ENCODE peak calls at places on chromosomes 4 and X, in four cellular contexts. One of them, this sample, is unnamed.
A peak's percentile ranks its signal among the peaks of the same experiment; 100 is the strongest.

GRCh38 chr4:122218762-122219161 is 66.6 kb downstream of the BLTP1 start:
- DNase-seq in K562: no peak
- DNase-seq in GM12878: no peak
- DNase-seq in HepG2: peak; percentile 8
- DNase-seq in this sample: no peak

GRCh38 chr4:7654550-7655266 is 220.0 kb upstream of the PSAPL1 start:
- DNase-seq in K562: no peak
- DNase-seq in GM12878: no peak
- DNase-seq in HepG2: no peak
- DNase-seq in this sample: no peak

GRCh38 chr4:56049428-56050212 is 100.9 kb downstream of the CEP135 start:
- DNase-seq in K562: peak; percentile 13
- DNase-seq in GM12878: no peak
- DNase-seq in HepG2: no peak
- DNase-seq in this sample: peak; percentile 17

GRCh38 chr4:165131247-165131832 is 18.7 kb upstream of the TMEM192 start:
- DNase-seq in K562: peak; percentile 60
- DNase-seq in GM12878: peak; percentile 41
- DNase-seq in HepG2: peak; percentile 57
- DNase-seq in this sample: peak; percentile 39

GRCh38 chrX:130179579-130180215 is 7.9 kb downstream of the RAB33A start:
- DNase-seq in K562: peak; percentile 64
- DNase-seq in GM12878: no peak
- DNase-seq in HepG2: no peak
- DNase-seq in this sample: no peak

GRCh38 chrX:57900961-57901360 is 9.3 kb downstream of the ZXDA start:
- DNase-seq in K562: no peak
- DNase-seq in GM12878: no peak
- DNase-seq in HepG2: no peak
- DNase-seq in this sample: no peak

GRCh38 chr4:55312491-55313101 is 33.4 kb upstream of the SRD5A3 start:
- DNase-seq in K562: no peak
- DNase-seq in GM12878: no peak
- DNase-seq in HepG2: peak; percentile 33
- DNase-seq in this sample: no peak

GRCh38 chrX:93874554-93874953 is 200.5 kb downstream of the FAM133A start:
- DNase-seq in K562: peak; percentile 5
- DNase-seq in GM12878: no peak
- DNase-seq in HepG2: peak; percentile 1
- DNase-seq in this sample: peak; percentile 11

GRCh38 chr4:174198396-174199179 is 84.9 kb downstream of the FBXO8 start:
- DNase-seq in K562: peak; percentile 16
- DNase-seq in GM12878: no peak
- DNase-seq in HepG2: no peak
- DNase-seq in this sample: peak; percentile 13

GRCh38 chrX:137574102-137574783 is 8.3 kb downstream of the ZIC3 start:
- DNase-seq in K562: no peak
- DNase-seq in GM12878: no peak
- DNase-seq in HepG2: no peak
- DNase-seq in this sample: no peak

GRCh38 chr4:127505203-127505602 is 127.6 kb upstream of the INTU start:
- DNase-seq in K562: no peak
- DNase-seq in GM12878: no peak
- DNase-seq in HepG2: no peak
- DNase-seq in this sample: no peak

GRCh38 chr4:166279261-166279660 is 406.2 kb downstream of the TLL1 start:
- DNase-seq in K562: no peak
- DNase-seq in GM12878: no peak
- DNase-seq in HepG2: no peak
- DNase-seq in this sample: no peak

GRCh38 chr4:5923306-5923830 is 30.5 kb upstream of the CRMP1 start:
- DNase-seq in K562: no peak
- DNase-seq in GM12878: no peak
- DNase-seq in HepG2: no peak
- DNase-seq in this sample: no peak

GRCh38 chr4:9943761-9944160 is 77.5 kb downstream of the SLC2A9 start:
- DNase-seq in K562: no peak
- DNase-seq in GM12878: no peak
- DNase-seq in HepG2: no peak
- DNase-seq in this sample: no peak

GRCh38 chr4:156962551-156962974 is 9.0 kb downstream of the PDGFC start:
- DNase-seq in K562: no peak
- DNase-seq in GM12878: no peak
- DNase-seq in HepG2: peak; percentile 66
- DNase-seq in this sample: no peak

GRCh38 chrX:95484781-95485180 is 1199.9 kb upstream of the DIAPH2 start:
- DNase-seq in K562: no peak
- DNase-seq in GM12878: no peak
- DNase-seq in HepG2: no peak
- DNase-seq in this sample: no peak

GRCh38 chr4:6332042-6332668 is 62.5 kb downstream of the WFS1 start:
- DNase-seq in K562: peak; percentile 70
- DNase-seq in GM12878: no peak
- DNase-seq in HepG2: no peak
- DNase-seq in this sample: no peak

GRCh38 chr4:138983690-138984089 is 31.9 kb upstream of the NOCT start:
- DNase-seq in K562: no peak
- DNase-seq in GM12878: no peak
- DNase-seq in HepG2: no peak
- DNase-seq in this sample: no peak

GRCh38 chr4:95190751-95191436 is 357.9 kb downstream of the UNC5C start:
- DNase-seq in K562: no peak
- DNase-seq in GM12878: no peak
- DNase-seq in HepG2: no peak
- DNase-seq in this sample: no peak

GRCh38 chr4:54001558-54002365 is 62.6 kb downstream of the CHIC2 start:
- DNase-seq in K562: no peak
- DNase-seq in GM12878: no peak
- DNase-seq in HepG2: no peak
- DNase-seq in this sample: no peak

GRCh38 chr4:3427706-3428446 is 13.9 kb upstream of the HGFAC start:
- DNase-seq in K562: no peak
- DNase-seq in GM12878: no peak
- DNase-seq in HepG2: no peak
- DNase-seq in this sample: no peak

GRCh38 chrX:71103110-71103983 is 3.2 kb downstream of the CXorf65 start:
- DNase-seq in K562: peak; percentile 85
- DNase-seq in GM12878: no peak
- DNase-seq in HepG2: no peak
- DNase-seq in this sample: no peak

DNA sequence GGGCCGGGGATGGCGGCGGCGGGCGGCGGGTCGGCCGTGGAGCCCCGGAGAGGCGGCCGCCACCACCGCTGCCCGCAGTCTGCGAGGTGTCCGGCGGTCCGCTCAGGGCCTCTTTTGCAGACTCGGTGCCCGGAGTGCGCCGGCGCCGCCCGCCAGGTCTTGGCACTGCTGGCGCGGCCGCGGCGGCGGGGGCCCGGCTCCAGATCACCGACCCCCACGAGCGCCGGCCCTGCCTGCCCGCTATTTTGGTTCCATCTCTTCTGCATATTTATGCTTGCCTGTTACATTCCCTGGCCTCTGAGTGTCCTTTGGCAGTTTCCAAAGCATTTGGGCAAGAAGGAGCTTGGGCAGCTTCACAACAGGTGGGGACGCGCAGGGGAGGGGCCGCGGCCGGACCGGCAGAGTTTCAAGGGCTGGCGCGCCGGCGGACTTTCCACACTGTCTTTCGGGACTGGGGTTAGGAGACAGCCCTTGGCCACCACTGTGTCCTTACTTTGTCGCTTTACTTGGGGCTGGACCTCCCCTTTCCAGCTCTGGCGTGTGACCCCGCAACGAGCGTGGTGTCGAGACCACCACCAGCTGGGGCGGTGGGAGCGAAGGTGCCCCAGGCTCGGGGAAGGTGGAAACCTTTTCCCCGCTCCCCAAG is 668 bp upstream of the TAPT1 start:
- DNase-seq in K562: peak; percentile 52
- DNase-seq in GM12878: no peak
- DNase-seq in HepG2: peak; percentile 35
- DNase-seq in this sample: no peak
- TF ChIP-seq CHD4 in K562: no peak
- TF ChIP-seq CHD4 in GM12878: no peak
- TF ChIP-seq CHD4 in HepG2: no peak
- TF ChIP-seq CHD4 in this sample: no peak

GRCh38 chrX:118497180-118497814 is 1.7 kb downstream of the DOCK11 start:
- DNase-seq in K562: no peak
- DNase-seq in GM12878: no peak
- DNase-seq in HepG2: peak; percentile 20
- DNase-seq in this sample: no peak
- H3K4me3 ChIP-seq in K562: peak overlapping the region; percentile 80
- H3K4me3 ChIP-seq in GM12878: peak overlapping the region; percentile 74
- H3K4me3 ChIP-seq in HepG2: no peak overlapping the region
- H3K4me3 ChIP-seq in this sample: peak overlapping the region; percentile 66

DNA sequence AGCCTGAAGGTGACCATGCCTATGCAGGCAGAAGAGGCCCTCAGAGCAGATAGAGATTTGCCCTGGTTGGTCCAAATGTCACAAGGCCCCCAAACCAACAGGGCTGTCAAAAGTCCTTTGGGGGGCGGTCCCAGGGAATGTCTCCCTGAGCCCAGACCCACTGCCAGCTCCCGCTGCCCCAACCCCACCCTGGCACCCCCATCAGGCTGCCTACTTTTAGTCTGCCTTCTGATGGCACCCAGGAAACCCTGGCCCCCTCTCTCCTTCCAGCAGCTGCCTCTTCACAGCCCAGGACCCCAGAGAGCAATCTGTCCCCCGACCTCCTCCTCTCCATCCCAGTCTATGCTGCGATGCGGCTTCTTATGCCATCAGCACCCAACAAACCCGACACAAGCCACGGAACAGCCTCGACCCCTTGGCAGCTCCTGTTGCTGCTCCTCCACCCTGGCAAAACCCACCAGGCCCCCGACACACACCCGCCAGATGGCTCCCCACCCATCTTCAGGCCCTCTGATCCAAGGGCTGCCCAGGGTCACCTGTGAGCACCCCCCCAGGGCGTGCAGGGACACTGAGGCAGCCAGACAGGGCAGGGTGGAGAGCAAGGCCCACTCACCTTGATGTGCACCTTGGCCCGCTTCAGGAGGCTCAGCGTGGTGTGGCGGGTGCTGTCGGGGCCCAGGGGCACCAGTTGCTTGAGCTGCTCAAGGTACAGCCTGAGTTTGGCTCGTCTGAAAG is 9.9 kb downstream of the MXD4 start:
- DNase-seq in K562: no peak
- DNase-seq in GM12878: no peak
- DNase-seq in HepG2: no peak
- DNase-seq in this sample: no peak
- TF ChIP-seq CHD4 in K562: no peak
- TF ChIP-seq CHD4 in GM12878: no peak
- TF ChIP-seq CHD4 in HepG2: no peak
- TF ChIP-seq CHD4 in this sample: no peak

GRCh38 chrX:153493085-153493484 is 1.7 kb upstream of the BGN start:
- DNase-seq in K562: no peak
- DNase-seq in GM12878: no peak
- DNase-seq in HepG2: no peak
- DNase-seq in this sample: no peak

GRCh38 chrX:153494541-153495361 is at the start of gene BGN:
- DNase-seq in K562: peak; percentile 44
- DNase-seq in GM12878: no peak
- DNase-seq in HepG2: peak; percentile 26
- DNase-seq in this sample: no peak

GRCh38 chrX:153492543-153492942 is 2.2 kb upstream of the BGN start:
- DNase-seq in K562: peak; percentile 33
- DNase-seq in GM12878: no peak
- DNase-seq in HepG2: no peak
- DNase-seq in this sample: no peak

GRCh38 chrX:153495362-153495751 is 577 bp downstream of the BGN start:
- DNase-seq in K562: no peak
- DNase-seq in GM12878: no peak
- DNase-seq in HepG2: no peak
- DNase-seq in this sample: no peak

DNA sequence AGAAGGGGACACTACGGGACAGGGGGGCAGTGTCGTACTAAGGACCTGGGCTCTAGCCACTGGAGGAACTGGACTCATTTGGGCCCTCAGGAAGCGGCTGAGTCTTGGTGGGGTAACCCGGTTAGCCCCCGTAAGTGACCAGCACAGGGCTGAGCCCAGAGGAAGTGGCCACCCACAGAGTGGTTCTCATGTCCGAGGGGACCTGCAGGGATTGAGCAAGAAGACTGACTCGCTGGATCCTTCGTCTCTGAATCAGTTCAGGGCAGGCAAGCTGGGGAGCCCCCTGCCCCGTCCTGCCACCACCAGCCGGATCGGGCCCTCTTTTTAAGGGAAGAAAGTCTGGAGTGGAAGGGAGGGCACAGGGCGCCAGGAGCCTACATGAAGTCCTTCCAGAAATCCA is 719 bp upstream of the BGN start:
- DNase-seq in K562: no peak
- DNase-seq in GM12878: no peak
- DNase-seq in HepG2: no peak
- DNase-seq in this sample: no peak
- H3K4me3 ChIP-seq in K562: no peak overlapping the region
- H3K4me3 ChIP-seq in GM12878: no peak overlapping the region
- H3K4me3 ChIP-seq in HepG2: no peak overlapping the region
- H3K4me3 ChIP-seq in this sample: no peak overlapping the region

GRCh38 chrX:72402614-72403013 is 96.9 kb upstream of the CITED1 start:
- DNase-seq in K562: no peak
- DNase-seq in GM12878: no peak
- DNase-seq in HepG2: no peak
- DNase-seq in this sample: no peak
- TF ChIP-seq CHD4 in K562: no peak
- TF ChIP-seq CHD4 in GM12878: no peak
- TF ChIP-seq CHD4 in HepG2: no peak
- TF ChIP-seq CHD4 in this sample: no peak

GRCh38 chr4:137376312-137376711 is 156.0 kb downstream of the PCDH18 start:
- DNase-seq in K562: no peak
- DNase-seq in GM12878: no peak
- DNase-seq in HepG2: no peak
- DNase-seq in this sample: no peak

GRCh38 chr4:137384476-137384875 is 147.8 kb downstream of the PCDH18 start:
- DNase-seq in K562: no peak
- DNase-seq in GM12878: no peak
- DNase-seq in HepG2: no peak
- DNase-seq in this sample: no peak

GRCh38 chr4:137375111-137375850 is 157.0 kb downstream of the PCDH18 start:
- DNase-seq in K562: no peak
- DNase-seq in GM12878: no peak
- DNase-seq in HepG2: no peak
- DNase-seq in this sample: no peak

GRCh38 chr4:137378393-137379290 is 153.7 kb downstream of the PCDH18 start:
- DNase-seq in K562: no peak
- DNase-seq in GM12878: no peak
- DNase-seq in HepG2: no peak
- DNase-seq in this sample: no peak
- H3K4me3 ChIP-seq in K562: no peak overlapping the region
- H3K4me3 ChIP-seq in GM12878: no peak overlapping the region
- H3K4me3 ChIP-seq in HepG2: no peak overlapping the region
- H3K4me3 ChIP-seq in this sample: no peak overlapping the region

This sample was measured in A549.